ENCODE peak calls at places on chromosomes 16 and 17, in six cellular contexts. X, E, C, Q, T and V are unnamed samples.

GRCh38 chr17:16943032-16943352 is 28.9 kb downstream of the TNFRSF13B start:
- DNase-seq in X (no peak), E (no peak), C (no peak), Q (no peak), T (no peak), V (no peak)

GRCh38 chr17:55266051-55266957 is 1.5 kb downstream of the HLF start:
- DNase-seq in X (no peak), E (peak; percentile 16), C (no peak), Q (peak; percentile 30), T (no peak), V (no peak)

GRCh38 chr16:66961065-66961744 is at the start of gene CES3:
- DNase-seq in X (peak; percentile 62), E (peak; percentile 35), C (peak; percentile 63), Q (peak; percentile 83), T (peak; percentile 21), V (peak; percentile 27)

GRCh38 chr17:46964315-46965265 is 14.5 kb downstream of the RPRML start:
- DNase-seq in X (peak; percentile 29), E (no peak), C (no peak), Q (peak; percentile 71), T (no peak), V (peak; percentile 72)

GRCh38 chr17:14903810-14904209 is 361.3 kb downstream of the PMP22 start:
- DNase-seq in X (no peak), E (no peak), C (no peak), Q (no peak), T (no peak), V (no peak)

GRCh38 chr16:53625221-53625620 is 78.4 kb downstream of the RPGRIP1L start:
- DNase-seq in X (no peak), E (no peak), C (no peak), Q (no peak), T (no peak), V (no peak)

GRCh38 chr16:72202014-72202413 is 30.1 kb upstream of the PMFBP1 start:
- DNase-seq in X (no peak), E (no peak), C (no peak), Q (no peak), T (no peak), V (no peak)

GRCh38 chr16:58331024-58331707 is 36.3 kb upstream of the PRSS54 start:
- DNase-seq in X (no peak), E (no peak), C (no peak), Q (peak; percentile 62), T (no peak), V (no peak)